ENCODE peak calls at places on chromosomes 7 and 10, in four cellular contexts. H is lung microvascular endothelial cell; T is stimulated activated CD4-positive, alpha-beta T cell treated with anti-CD3 and anti-CD28 coated beads, Interleukin-12 subunit alpha, Interleukin-12 subunit beta, amount 100 ng/mL, for 48 hours; I is stomach. F is an unnamed sample.

GRCh38 chr10:13971586-13972475 is 358.9 kb downstream of the FRMD4A start:
- DNase-seq in I (no peak), H (peak), T (no peak), F (no peak)

GRCh38 chr7:132420527-132420926 is 155.7 kb downstream of the PLXNA4 start:
- DNase-seq in T (no peak), H (no peak), I (no peak), F (no peak)

GRCh38 chr10:72261323-72262018 is 12.3 kb upstream of the DDIT4 start:
- DNase-seq in T (peak), I (peak), H (no peak), F (no peak)

GRCh38 chr10:70597856-70598815 is 4.4 kb downstream of the PRF1 start:
- DNase-seq in I (no peak), H (no peak), T (no peak), F (no peak)

GRCh38 chr10:85920311-85920710 is 446.3 kb downstream of the GRID1 start:
- DNase-seq in H (no peak), T (no peak), I (no peak), F (no peak)

GRCh38 chr7:151773795-151774194 is 103.1 kb downstream of the PRKAG2 start:
- DNase-seq in T (no peak), I (no peak), H (no peak), F (no peak)

GRCh38 chr7:131076711-131077170 is 250.9 kb upstream of the MKLN1 start:
- DNase-seq in H (no peak), I (no peak), T (no peak), F (no peak)

GRCh38 chr7:140646931-140647647 is 6.5 kb upstream of the DENND2A start:
- DNase-seq in H (peak), T (no peak), I (no peak), F (no peak)

GRCh38 chr7:150860291-150860977 is 8.1 kb downstream of the AOC1 start:
- DNase-seq in I (no peak), T (no peak), H (no peak), F (no peak)

GRCh38 chr10:86597306-86597705 is 57.0 kb upstream of the OPN4 start:
- DNase-seq in H (no peak), I (no peak), T (no peak), F (no peak)

GRCh38 chr7:70647801-70648491 is 484.0 kb upstream of the GALNT17 start:
- DNase-seq in H (no peak), T (peak), I (peak), F (no peak)

GRCh38 chr10:101830322-101831168 is 12.3 kb upstream of the OGA start:
- DNase-seq in I (peak), H (peak), T (peak), F (peak)

GRCh38 chr7:114107522-114107921 is 188.7 kb upstream of the PPP1R3A start:
- DNase-seq in T (no peak), I (no peak), H (no peak), F (no peak)

GRCh38 chr10:103197177-103197576 is 4.1 kb upstream of the NT5C2 start:
- DNase-seq in I (peak), H (peak), T (no peak), F (peak)

GRCh38 chr7:151769189-151769821 is 107.6 kb downstream of the PRKAG2 start:
- DNase-seq in H (no peak), T (no peak), I (no peak), F (no peak)

GRCh38 chr7:54615545-54615944 is 73.4 kb downstream of the VSTM2A start:
- DNase-seq in T (no peak), I (no peak), H (peak), F (no peak)

GRCh38 chr7:112060625-112061024 is 145.6 kb downstream of the DOCK4 start:
- DNase-seq in H (no peak), I (no peak), T (no peak), F (no peak)

GRCh38 chr7:926061-927030 is 28.1 kb downstream of the ADAP1 start:
- DNase-seq in T (no peak), I (peak), H (no peak), F (peak)

GRCh38 chr10:123156091-123156490 is 1.9 kb downstream of the BUB3 start:
- DNase-seq in T (no peak), H (peak), I (no peak), F (no peak)

GRCh38 chr7:114931656-114932011 is 9.7 kb downstream of the MDFIC start:
- DNase-seq in H (no peak), I (no peak), T (no peak), F (no peak)